ENCODE peak calls at places on chromosomes 6 and 20, in ten cellular contexts. U is mesenchymal stem cell; K is T-helper 1 cell; T is GM12865; Z is mesenteric fat pad; R is GM03348; B is activated CD4-positive, alpha-beta T cell treated with anti-CD3 and anti-CD28 coated beads, Interleukin-2, amount 50 U/mL, for 48 hours; P is occipital lobe; A is NT2/D1; Y is NCI-H2171. F is an unnamed sample.

GRCh38 chr6:126038234-126038633 is 51.9 kb downstream of the TRMT11 start:
- DNase-seq in U (no peak), K (no peak), T (no peak), Z (no peak), R (no peak), B (no peak), P (no peak), A (no peak), Y (no peak), F (no peak)

GRCh38 chr20:36820073-36820472 is 46.5 kb upstream of the DSN1 start:
- DNase-seq in U (no peak), K (no peak), T (no peak), Z (no peak), R (no peak), B (no peak), P (no peak), A (no peak), Y (no peak), F (no peak)

GRCh38 chr6:116616757-116617093 is 446 bp downstream of the RSPH4A start:
- DNase-seq in U (no peak), K (peak), T (peak), Z (no peak), R (peak), B (no peak), P (no peak), A (no peak), Y (no peak), F (no peak)

GRCh38 chr6:142592876-142593275 is 291.1 kb downstream of the ADGRG6 start:
- DNase-seq in U (no peak), K (no peak), T (no peak), Z (no peak), R (no peak), B (no peak), P (no peak), A (no peak), Y (no peak), F (no peak)

GRCh38 chr6:127090051-127090450 is 28.4 kb upstream of the RSPO3 start:
- DNase-seq in U (no peak), K (no peak), T (no peak), Z (no peak), R (no peak), B (no peak), P (no peak), A (no peak), Y (no peak), F (no peak)

GRCh38 chr6:132388291-132388690 is 13.0 kb downstream of the MOXD1 start:
- DNase-seq in U (no peak), K (no peak), T (no peak), Z (no peak), R (no peak), B (no peak), P (no peak), A (no peak), Y (no peak), F (no peak)

GRCh38 chr6:3294921-3295871 is 36.4 kb downstream of the PSMG4 start:
- DNase-seq in U (no peak), K (no peak), T (no peak), Z (no peak), R (no peak), B (no peak), P (no peak), A (no peak), Y (no peak), F (no peak)

GRCh38 chr6:166925141-166925996 is 31.0 kb downstream of the RNASET2 start:
- DNase-seq in U (no peak), K (no peak), T (no peak), Z (peak), R (no peak), B (no peak), P (no peak), A (no peak), Y (no peak), F (no peak)

GRCh38 chr6:12401200-12401599 is 111.0 kb downstream of the EDN1 start:
- DNase-seq in U (no peak), K (no peak), T (no peak), Z (no peak), R (no peak), B (no peak), P (no peak), A (no peak), Y (no peak), F (no peak)

GRCh38 chr6:108565091-108565766 is 4.5 kb downstream of the FOXO3 start:
- DNase-seq in U (peak), K (no peak), T (peak), Z (no peak), R (no peak), B (no peak), P (no peak), A (no peak), Y (no peak), F (no peak)

GRCh38 chr6:93036835-93037234 is 382.5 kb downstream of the EPHA7 start:
- DNase-seq in U (peak), K (no peak), T (peak), Z (no peak), R (no peak), B (no peak), P (no peak), A (no peak), Y (peak), F (no peak)

GRCh38 chr6:27238010-27238983 is 9.2 kb upstream of the PRSS16 start:
- DNase-seq in U (no peak), K (no peak), T (peak), Z (no peak), R (peak), B (no peak), P (no peak), A (no peak), Y (no peak), F (no peak)

GRCh38 chr6:20826378-20826777 is 292.1 kb downstream of the CDKAL1 start:
- DNase-seq in U (peak), K (no peak), T (no peak), Z (no peak), R (peak), B (no peak), P (no peak), A (no peak), Y (no peak), F (peak)

GRCh38 chr6:54980511-54981275 is 134.1 kb downstream of the FAM83B start:
- DNase-seq in U (peak), K (no peak), T (no peak), Z (no peak), R (no peak), B (no peak), P (no peak), A (no peak), Y (no peak), F (no peak)

F was measured in pulmonary artery endothelial cell.